ENCODE peak calls at places on chromosomes 11 and 22, in nine cellular contexts. One of them, this sample, is unnamed.

GRCh38 chr11:22554221-22554620 is 71.4 kb downstream of the FANCF start:
- DNase-seq in stomach: no peak
- DNase-seq in transverse colon: no peak
- DNase-seq in GM23338: no peak
- DNase-seq in suprapubic skin: no peak
- DNase-seq in SK-N-SH: no peak
- DNase-seq in HCT116: no peak
- DNase-seq in HepG2: no peak
- DNase-seq in H1: no peak
- DNase-seq in this sample: no peak

GRCh38 chr11:62842171-62842717 is 2.9 kb upstream of the WDR74 start:
- DNase-seq in stomach: peak; percentile 27
- DNase-seq in transverse colon: peak; percentile 38
- DNase-seq in GM23338: peak; percentile 67
- DNase-seq in suprapubic skin: no peak
- DNase-seq in SK-N-SH: no peak
- DNase-seq in HCT116: no peak
- DNase-seq in HepG2: no peak
- DNase-seq in H1: no peak
- DNase-seq in this sample: peak; percentile 73

GRCh38 chr22:38456841-38457699 is 2.1 kb upstream of the KCNJ4 start:
- DNase-seq in stomach: no peak
- DNase-seq in transverse colon: no peak
- DNase-seq in GM23338: no peak
- DNase-seq in suprapubic skin: no peak
- DNase-seq in SK-N-SH: peak; percentile 47
- DNase-seq in HCT116: no peak
- DNase-seq in HepG2: no peak
- DNase-seq in H1: no peak
- DNase-seq in this sample: no peak

GRCh38 chr11:3712274-3712673 is 41.1 kb upstream of the CHRNA10 start:
- DNase-seq in stomach: no peak
- DNase-seq in transverse colon: no peak
- DNase-seq in GM23338: no peak
- DNase-seq in suprapubic skin: no peak
- DNase-seq in SK-N-SH: no peak
- DNase-seq in HCT116: no peak
- DNase-seq in HepG2: peak; percentile 61
- DNase-seq in H1: no peak
- DNase-seq in this sample: no peak

GRCh38 chr11:7088921-7089320 is at the start of gene RBMXL2:
- DNase-seq in stomach: no peak
- DNase-seq in transverse colon: no peak
- DNase-seq in GM23338: peak; percentile 30
- DNase-seq in suprapubic skin: peak; percentile 76
- DNase-seq in SK-N-SH: peak; percentile 8
- DNase-seq in HCT116: no peak
- DNase-seq in HepG2: no peak
- DNase-seq in H1: no peak
- DNase-seq in this sample: no peak

GRCh38 chr11:15883349-15883961 is 472.9 kb downstream of the SOX6 start:
- DNase-seq in stomach: no peak
- DNase-seq in transverse colon: no peak
- DNase-seq in GM23338: no peak
- DNase-seq in suprapubic skin: no peak
- DNase-seq in SK-N-SH: no peak
- DNase-seq in HCT116: no peak
- DNase-seq in HepG2: no peak
- DNase-seq in H1: no peak
- DNase-seq in this sample: no peak

GRCh38 chr11:59173080-59173963 is 1.4 kb downstream of the DTX4 start:
- DNase-seq in stomach: peak; percentile 35
- DNase-seq in transverse colon: peak; percentile 41
- DNase-seq in GM23338: peak; percentile 81
- DNase-seq in suprapubic skin: peak; percentile 81
- DNase-seq in SK-N-SH: peak; percentile 36
- DNase-seq in HCT116: no peak
- DNase-seq in HepG2: peak; percentile 13
- DNase-seq in H1: no peak
- DNase-seq in this sample: no peak

GRCh38 chr11:31788066-31788465 is 23.1 kb downstream of the PAX6 start:
- DNase-seq in stomach: no peak
- DNase-seq in transverse colon: no peak
- DNase-seq in GM23338: no peak
- DNase-seq in suprapubic skin: no peak
- DNase-seq in SK-N-SH: no peak
- DNase-seq in HCT116: no peak
- DNase-seq in HepG2: no peak
- DNase-seq in H1: no peak
- DNase-seq in this sample: no peak

GRCh38 chr22:50525991-50526848 is 822 bp upstream of the SCO2 start:
- DNase-seq in stomach: peak; percentile 83
- DNase-seq in transverse colon: peak; percentile 88
- DNase-seq in GM23338: peak; percentile 75
- DNase-seq in suprapubic skin: peak; percentile 91
- DNase-seq in SK-N-SH: peak; percentile 92
- DNase-seq in HCT116: no peak
- DNase-seq in HepG2: peak; percentile 44
- DNase-seq in H1: no peak
- DNase-seq in this sample: peak; percentile 88

GRCh38 chr11:75760710-75761493 is 7.7 kb upstream of the DGAT2 start:
- DNase-seq in stomach: no peak
- DNase-seq in transverse colon: no peak
- DNase-seq in GM23338: no peak
- DNase-seq in suprapubic skin: no peak
- DNase-seq in SK-N-SH: no peak
- DNase-seq in HCT116: no peak
- DNase-seq in HepG2: no peak
- DNase-seq in H1: no peak
- DNase-seq in this sample: no peak

GRCh38 chr11:118068206-118068944 is 8.5 kb upstream of the TMPRSS4 start:
- DNase-seq in stomach: no peak
- DNase-seq in transverse colon: no peak
- DNase-seq in GM23338: peak; percentile 80
- DNase-seq in suprapubic skin: no peak
- DNase-seq in SK-N-SH: no peak
- DNase-seq in HCT116: no peak
- DNase-seq in HepG2: no peak
- DNase-seq in H1: no peak
- DNase-seq in this sample: no peak

GRCh38 chr11:109490953-109491733 is 69.2 kb downstream of the C11orf87 start:
- DNase-seq in stomach: no peak
- DNase-seq in transverse colon: no peak
- DNase-seq in GM23338: peak; percentile 38
- DNase-seq in suprapubic skin: no peak
- DNase-seq in SK-N-SH: no peak
- DNase-seq in HCT116: no peak
- DNase-seq in HepG2: no peak
- DNase-seq in H1: no peak
- DNase-seq in this sample: no peak

GRCh38 chr11:57290288-57290687 is 34.5 kb downstream of the TNKS1BP1 start:
- DNase-seq in stomach: no peak
- DNase-seq in transverse colon: no peak
- DNase-seq in GM23338: no peak
- DNase-seq in suprapubic skin: no peak
- DNase-seq in SK-N-SH: no peak
- DNase-seq in HCT116: no peak
- DNase-seq in HepG2: no peak
- DNase-seq in H1: no peak
- DNase-seq in this sample: no peak

GRCh38 chr22:19820880-19821522 is 33.7 kb downstream of the GNB1L start:
- DNase-seq in stomach: peak; percentile 19
- DNase-seq in transverse colon: no peak
- DNase-seq in GM23338: peak; percentile 47
- DNase-seq in suprapubic skin: peak; percentile 76
- DNase-seq in SK-N-SH: peak; percentile 47
- DNase-seq in HCT116: no peak
- DNase-seq in HepG2: no peak
- DNase-seq in H1: no peak
- DNase-seq in this sample: peak; percentile 58

GRCh38 chr11:82775736-82776346 is 42.2 kb upstream of the FAM181B start:
- DNase-seq in stomach: no peak
- DNase-seq in transverse colon: peak; percentile 40
- DNase-seq in GM23338: peak; percentile 81
- DNase-seq in suprapubic skin: no peak
- DNase-seq in SK-N-SH: peak; percentile 32
- DNase-seq in HCT116: peak; percentile 36
- DNase-seq in HepG2: peak; percentile 42
- DNase-seq in H1: peak; percentile 50
- DNase-seq in this sample: no peak

GRCh38 chr11:133778161-133778560 is 67.2 kb downstream of the SPATA19 start:
- DNase-seq in stomach: no peak
- DNase-seq in transverse colon: no peak
- DNase-seq in GM23338: peak; percentile 14
- DNase-seq in suprapubic skin: no peak
- DNase-seq in SK-N-SH: no peak
- DNase-seq in HCT116: no peak
- DNase-seq in HepG2: no peak
- DNase-seq in H1: no peak
- DNase-seq in this sample: no peak
- TF ChIP-seq CTCF in stomach: no peak
- TF ChIP-seq CTCF in transverse colon: no peak
- TF ChIP-seq CTCF in GM23338: no peak
- TF ChIP-seq CTCF in suprapubic skin: no peak
- TF ChIP-seq CTCF in SK-N-SH: no peak
- TF ChIP-seq CTCF in HCT116: no peak
- TF ChIP-seq CTCF in HepG2: no peak
- TF ChIP-seq CTCF in H1: no peak
- TF ChIP-seq CTCF in this sample: no peak

DNA sequence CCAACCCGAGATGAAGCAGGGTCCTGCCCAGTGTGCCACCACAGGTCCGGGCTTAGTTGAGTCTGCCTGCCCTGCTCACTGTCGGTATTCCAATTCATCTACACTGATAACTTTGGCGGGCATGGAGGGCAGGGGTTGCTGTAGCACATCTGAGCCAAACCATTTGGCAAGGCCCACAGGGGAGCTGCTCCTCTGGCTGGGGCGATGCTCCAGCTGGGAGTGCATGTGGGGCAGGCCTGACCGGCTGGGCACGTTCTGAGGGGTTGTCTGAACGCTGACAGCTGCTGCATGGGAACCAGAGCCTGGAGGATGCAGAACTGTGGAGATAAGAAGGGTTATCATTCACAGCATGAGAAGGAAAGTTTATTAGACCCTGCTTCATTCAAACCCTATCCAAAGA is 40.4 kb downstream of the DRG1 start:
- DNase-seq in stomach: no peak
- DNase-seq in transverse colon: no peak
- DNase-seq in GM23338: no peak
- DNase-seq in suprapubic skin: no peak
- DNase-seq in SK-N-SH: no peak
- DNase-seq in HCT116: no peak
- DNase-seq in HepG2: no peak
- DNase-seq in H1: no peak
- DNase-seq in this sample: no peak
- TF ChIP-seq POLR2AphosphoS5 in stomach: no peak
- TF ChIP-seq POLR2AphosphoS5 in transverse colon: no peak
- TF ChIP-seq POLR2AphosphoS5 in GM23338: no peak
- TF ChIP-seq POLR2AphosphoS5 in suprapubic skin: no peak
- TF ChIP-seq POLR2AphosphoS5 in SK-N-SH: no peak
- TF ChIP-seq POLR2AphosphoS5 in HCT116: no peak
- TF ChIP-seq POLR2AphosphoS5 in HepG2: no peak
- TF ChIP-seq POLR2AphosphoS5 in H1: no peak
- TF ChIP-seq POLR2AphosphoS5 in this sample: no peak

DNA sequence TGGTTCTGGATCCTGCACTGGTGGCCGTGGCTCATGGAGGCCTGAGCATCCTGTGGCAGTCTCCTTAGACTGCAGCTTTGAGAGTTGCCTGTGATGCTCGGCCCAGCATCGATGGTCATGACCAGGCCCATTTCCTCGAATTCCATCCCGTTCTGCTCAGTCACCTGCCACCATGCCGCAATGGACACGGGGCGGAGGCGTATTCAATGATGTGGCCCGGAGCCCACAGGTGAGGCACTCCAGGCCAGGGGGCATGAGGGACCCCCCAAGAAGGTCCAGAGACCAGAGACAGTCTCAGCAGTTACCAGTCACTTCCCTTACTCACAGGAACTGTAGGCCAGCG is 53.6 kb downstream of the SHANK2 start:
- DNase-seq in stomach: no peak
- DNase-seq in transverse colon: no peak
- DNase-seq in GM23338: no peak
- DNase-seq in suprapubic skin: no peak
- DNase-seq in SK-N-SH: no peak
- DNase-seq in HCT116: no peak
- DNase-seq in HepG2: no peak
- DNase-seq in H1: no peak
- DNase-seq in this sample: no peak
- H3K4me1 ChIP-seq in stomach: no peaks in the 10 kb centered on the region
- H3K4me1 ChIP-seq in transverse colon: no peaks in the 10 kb centered on the region
- H3K4me1 ChIP-seq in GM23338: no peaks in the 10 kb centered on the region
- H3K4me1 ChIP-seq in suprapubic skin: no peaks in the 10 kb centered on the region
- H3K4me1 ChIP-seq in SK-N-SH: no peaks in the 10 kb centered on the region
- H3K4me1 ChIP-seq in HCT116: peaks cover 17% of the 10 kb centered on the region
- H3K4me1 ChIP-seq in HepG2: peaks cover 17% of the 10 kb centered on the region
- H3K4me1 ChIP-seq in H1: no peaks in the 10 kb centered on the region
- H3K4me1 ChIP-seq in this sample: no peaks in the 10 kb centered on the region

DNA sequence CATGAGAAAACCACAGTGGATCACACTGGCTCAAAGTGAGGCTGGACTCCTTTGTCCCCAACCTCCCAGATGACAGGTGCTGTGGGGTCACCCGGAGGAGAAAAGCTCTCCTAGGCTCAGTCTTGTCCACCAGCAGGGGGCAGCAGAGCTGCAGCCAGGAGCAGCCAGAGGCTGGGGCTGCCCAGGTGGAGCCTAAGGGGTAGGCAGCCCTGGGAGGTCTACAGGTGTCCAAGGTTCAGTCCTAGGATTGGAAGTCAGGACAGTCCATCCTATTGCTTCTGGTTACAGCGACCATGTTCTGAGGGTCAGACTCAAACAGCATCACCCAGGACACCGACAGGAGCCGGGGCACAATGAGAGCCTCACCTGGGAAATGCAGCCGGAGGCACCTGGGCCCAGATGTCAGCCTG is 77.6 kb upstream of the IGLL5 start:
- DNase-seq in stomach: peak; percentile 51
- DNase-seq in transverse colon: peak; percentile 57
- DNase-seq in GM23338: no peak
- DNase-seq in suprapubic skin: no peak
- DNase-seq in SK-N-SH: peak; percentile 51
- DNase-seq in HCT116: peak; percentile 36
- DNase-seq in HepG2: peak; percentile 50
- DNase-seq in H1: no peak
- DNase-seq in this sample: no peak
- TF ChIP-seq CTCF in stomach: peak; percentile 54
- TF ChIP-seq CTCF in transverse colon: peak; percentile 81
- TF ChIP-seq CTCF in GM23338: peak; percentile 43
- TF ChIP-seq CTCF in suprapubic skin: no peak
- TF ChIP-seq CTCF in SK-N-SH: peak; percentile 58
- TF ChIP-seq CTCF in HCT116: peak; percentile 98
- TF ChIP-seq CTCF in HepG2: peak; percentile 89
- TF ChIP-seq CTCF in H1: no peak
- TF ChIP-seq CTCF in this sample: peak; percentile 28